ENCODE peak calls at places on chromosomes 16 and 17, in eight cellular contexts. One of them, this sample, is unnamed.

GRCh38 chr16:81639931-81640680 is 139.0 kb upstream of the PLCG2 start:
- DNase-seq in brain microvascular endothelial cell: no peak
- DNase-seq in tibial artery: no peak
- DNase-seq in Peyer's patch: no peak
- DNase-seq in left ventricle myocardium inferior: no peak
- DNase-seq in stomach: no peak
- DNase-seq in A549: no peak
- DNase-seq in IMR-90: peak
- DNase-seq in this sample: no peak

GRCh38 chr16:1819611-1820010 is 7.0 kb downstream of the HAGH start:
- DNase-seq in stomach: no peak
- DNase-seq in brain microvascular endothelial cell: no peak
- DNase-seq in tibial artery: no peak
- DNase-seq in Peyer's patch: no peak
- DNase-seq in IMR-90: no peak
- DNase-seq in left ventricle myocardium inferior: no peak
- DNase-seq in A549: no peak
- DNase-seq in this sample: no peak

GRCh38 chr17:76265624-76266243 is 586 bp downstream of the UBALD2 start:
- DNase-seq in stomach: peak
- DNase-seq in left ventricle myocardium inferior: peak
- DNase-seq in brain microvascular endothelial cell: no peak
- DNase-seq in tibial artery: peak
- DNase-seq in IMR-90: peak
- DNase-seq in A549: no peak
- DNase-seq in Peyer's patch: peak
- DNase-seq in this sample: no peak

GRCh38 chr17:45414997-45415881 is 17.4 kb downstream of the ARHGAP27 start:
- DNase-seq in Peyer's patch: no peak
- DNase-seq in IMR-90: no peak
- DNase-seq in brain microvascular endothelial cell: no peak
- DNase-seq in A549: no peak
- DNase-seq in stomach: no peak
- DNase-seq in tibial artery: no peak
- DNase-seq in left ventricle myocardium inferior: no peak
- DNase-seq in this sample: no peak

GRCh38 chr17:73474370-73474988 is 162.7 kb upstream of the CDC42EP4 start:
- DNase-seq in tibial artery: peak
- DNase-seq in stomach: peak
- DNase-seq in Peyer's patch: no peak
- DNase-seq in left ventricle myocardium inferior: peak
- DNase-seq in brain microvascular endothelial cell: peak
- DNase-seq in A549: peak
- DNase-seq in IMR-90: peak
- DNase-seq in this sample: peak

GRCh38 chr17:56779898-56780777 is 53.6 kb downstream of the C17orf67 start:
- DNase-seq in left ventricle myocardium inferior: peak
- DNase-seq in stomach: peak
- DNase-seq in tibial artery: peak
- DNase-seq in brain microvascular endothelial cell: peak
- DNase-seq in IMR-90: peak
- DNase-seq in Peyer's patch: peak
- DNase-seq in A549: peak
- DNase-seq in this sample: peak

GRCh38 chr16:85465328-85466307 is 147.5 kb upstream of the GSE1 start:
- DNase-seq in stomach: no peak
- DNase-seq in A549: no peak
- DNase-seq in left ventricle myocardium inferior: peak
- DNase-seq in Peyer's patch: no peak
- DNase-seq in brain microvascular endothelial cell: no peak
- DNase-seq in tibial artery: no peak
- DNase-seq in IMR-90: peak
- DNase-seq in this sample: no peak

GRCh38 chr17:2853111-2853721 is 57.0 kb downstream of the RAP1GAP2 start:
- DNase-seq in stomach: peak
- DNase-seq in tibial artery: peak
- DNase-seq in A549: peak
- DNase-seq in IMR-90: peak
- DNase-seq in Peyer's patch: no peak
- DNase-seq in left ventricle myocardium inferior: peak
- DNase-seq in brain microvascular endothelial cell: peak
- DNase-seq in this sample: peak

GRCh38 chr16:50303605-50304466 is 37.5 kb downstream of the ADCY7 start:
- DNase-seq in A549: no peak
- DNase-seq in left ventricle myocardium inferior: no peak
- DNase-seq in brain microvascular endothelial cell: peak
- DNase-seq in tibial artery: peak
- DNase-seq in IMR-90: peak
- DNase-seq in Peyer's patch: no peak
- DNase-seq in stomach: no peak
- DNase-seq in this sample: no peak

GRCh38 chr17:77432791-77433190 is 292.0 kb downstream of the SEC14L1 start:
- DNase-seq in A549: no peak
- DNase-seq in tibial artery: no peak
- DNase-seq in left ventricle myocardium inferior: no peak
- DNase-seq in IMR-90: no peak
- DNase-seq in Peyer's patch: no peak
- DNase-seq in brain microvascular endothelial cell: no peak
- DNase-seq in stomach: no peak
- DNase-seq in this sample: no peak

GRCh38 chr17:50480854-50481490 is 2.3 kb downstream of the RSAD1 start:
- DNase-seq in left ventricle myocardium inferior: no peak
- DNase-seq in IMR-90: no peak
- DNase-seq in stomach: no peak
- DNase-seq in Peyer's patch: no peak
- DNase-seq in brain microvascular endothelial cell: no peak
- DNase-seq in tibial artery: no peak
- DNase-seq in A549: no peak
- DNase-seq in this sample: no peak

GRCh38 chr16:80614908-80615696 is 74.3 kb downstream of the DYNLRB2 start:
- DNase-seq in left ventricle myocardium inferior: no peak
- DNase-seq in IMR-90: peak
- DNase-seq in A549: peak
- DNase-seq in stomach: no peak
- DNase-seq in tibial artery: no peak
- DNase-seq in Peyer's patch: no peak
- DNase-seq in brain microvascular endothelial cell: peak
- DNase-seq in this sample: peak

GRCh38 chr17:81667754-81668153 is 1.2 kb downstream of the CCDC137 start:
- DNase-seq in Peyer's patch: no peak
- DNase-seq in stomach: no peak
- DNase-seq in tibial artery: no peak
- DNase-seq in IMR-90: no peak
- DNase-seq in left ventricle myocardium inferior: no peak
- DNase-seq in brain microvascular endothelial cell: no peak
- DNase-seq in A549: no peak
- DNase-seq in this sample: no peak

GRCh38 chr17:15490634-15491261 is 23.3 kb upstream of the CDRT4 start:
- DNase-seq in Peyer's patch: no peak
- DNase-seq in IMR-90: peak
- DNase-seq in stomach: no peak
- DNase-seq in brain microvascular endothelial cell: peak
- DNase-seq in tibial artery: peak
- DNase-seq in left ventricle myocardium inferior: peak
- DNase-seq in A549: no peak
- DNase-seq in this sample: no peak

GRCh38 chr17:68293490-68294195 is 2.3 kb downstream of the ARSG start:
- DNase-seq in left ventricle myocardium inferior: no peak
- DNase-seq in Peyer's patch: no peak
- DNase-seq in brain microvascular endothelial cell: no peak
- DNase-seq in tibial artery: no peak
- DNase-seq in stomach: no peak
- DNase-seq in IMR-90: no peak
- DNase-seq in A549: no peak
- DNase-seq in this sample: no peak

GRCh38 chr17:68011199-68011665 is 15.0 kb upstream of the C17orf58 start:
- DNase-seq in IMR-90: no peak
- DNase-seq in brain microvascular endothelial cell: no peak
- DNase-seq in Peyer's patch: peak
- DNase-seq in tibial artery: peak
- DNase-seq in stomach: peak
- DNase-seq in left ventricle myocardium inferior: peak
- DNase-seq in A549: peak
- DNase-seq in this sample: peak

GRCh38 chr16:87380875-87381274 is 2.7 kb downstream of the FBXO31 start:
- DNase-seq in IMR-90: peak
- DNase-seq in Peyer's patch: no peak
- DNase-seq in brain microvascular endothelial cell: no peak
- DNase-seq in stomach: no peak
- DNase-seq in left ventricle myocardium inferior: no peak
- DNase-seq in tibial artery: no peak
- DNase-seq in A549: no peak
- DNase-seq in this sample: no peak

GRCh38 chr16:56613706-56614105 is 5.3 kb downstream of the MT2A start:
- DNase-seq in stomach: no peak
- DNase-seq in Peyer's patch: no peak
- DNase-seq in IMR-90: no peak
- DNase-seq in tibial artery: no peak
- DNase-seq in left ventricle myocardium inferior: no peak
- DNase-seq in brain microvascular endothelial cell: no peak
- DNase-seq in A549: no peak
- DNase-seq in this sample: no peak
- H3K27ac ChIP-seq in stomach: no peak
- H3K27ac ChIP-seq in Peyer's patch: no peak
- H3K27ac ChIP-seq in IMR-90: no peak
- H3K27ac ChIP-seq in tibial artery: no peak
- H3K27ac ChIP-seq in left ventricle myocardium inferior: no peak
- H3K27ac ChIP-seq in brain microvascular endothelial cell: peak
- H3K27ac ChIP-seq in A549: no peak
- H3K27ac ChIP-seq in this sample: no peak

DNA sequence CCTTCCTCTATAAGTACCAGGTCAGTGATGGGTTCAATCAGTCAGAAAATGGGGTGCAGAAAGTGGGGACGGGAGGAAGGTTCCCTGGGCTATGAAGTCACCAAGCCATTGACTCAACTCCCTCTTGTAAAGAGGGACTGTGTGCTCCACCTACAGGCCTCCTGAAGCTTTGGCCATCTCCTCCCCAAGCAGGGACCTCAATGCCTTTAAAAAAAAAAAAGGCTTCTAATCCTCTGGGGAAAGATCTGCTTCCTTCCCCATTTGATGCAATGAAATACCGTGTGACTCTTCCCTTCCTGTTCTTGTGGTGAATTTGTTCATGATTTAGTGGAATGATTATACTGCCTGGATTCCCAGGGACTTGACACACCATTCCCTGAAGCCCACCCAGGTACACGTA is 30.8 kb downstream of the VWA3A start:
- DNase-seq in left ventricle myocardium inferior: no peak
- DNase-seq in A549: peak
- DNase-seq in stomach: no peak
- DNase-seq in brain microvascular endothelial cell: no peak
- DNase-seq in Peyer's patch: no peak
- DNase-seq in tibial artery: no peak
- DNase-seq in IMR-90: no peak
- DNase-seq in this sample: no peak
- TF ChIP-seq CTCF in left ventricle myocardium inferior: no peak
- TF ChIP-seq CTCF in A549: no peak
- TF ChIP-seq CTCF in stomach: no peak
- TF ChIP-seq CTCF in brain microvascular endothelial cell: peak
- TF ChIP-seq CTCF in Peyer's patch: no peak
- TF ChIP-seq CTCF in tibial artery: no peak
- TF ChIP-seq CTCF in IMR-90: no peak
- TF ChIP-seq CTCF in this sample: no peak

GRCh38 chr17:27518048-27518447 is 61.8 kb downstream of the KSR1 start:
- DNase-seq in left ventricle myocardium inferior: no peak
- DNase-seq in A549: no peak
- DNase-seq in stomach: no peak
- DNase-seq in tibial artery: no peak
- DNase-seq in IMR-90: no peak
- DNase-seq in brain microvascular endothelial cell: no peak
- DNase-seq in Peyer's patch: no peak
- DNase-seq in this sample: no peak

GRCh38 chr17:27520571-27521185 is 64.4 kb downstream of the KSR1 start:
- DNase-seq in Peyer's patch: no peak
- DNase-seq in left ventricle myocardium inferior: no peak
- DNase-seq in brain microvascular endothelial cell: no peak
- DNase-seq in tibial artery: no peak
- DNase-seq in IMR-90: no peak
- DNase-seq in A549: no peak
- DNase-seq in stomach: no peak
- DNase-seq in this sample: no peak

GRCh38 chr17:27519550-27519949 is 63.3 kb downstream of the KSR1 start:
- DNase-seq in Peyer's patch: no peak
- DNase-seq in stomach: no peak
- DNase-seq in left ventricle myocardium inferior: no peak
- DNase-seq in A549: no peak
- DNase-seq in brain microvascular endothelial cell: no peak
- DNase-seq in IMR-90: no peak
- DNase-seq in tibial artery: no peak
- DNase-seq in this sample: no peak

GRCh38 chr17:27521281-27522027 is 65.2 kb downstream of the KSR1 start:
- DNase-seq in A549: no peak
- DNase-seq in stomach: no peak
- DNase-seq in IMR-90: no peak
- DNase-seq in Peyer's patch: no peak
- DNase-seq in left ventricle myocardium inferior: no peak
- DNase-seq in tibial artery: no peak
- DNase-seq in brain microvascular endothelial cell: no peak
- DNase-seq in this sample: no peak

DNA sequence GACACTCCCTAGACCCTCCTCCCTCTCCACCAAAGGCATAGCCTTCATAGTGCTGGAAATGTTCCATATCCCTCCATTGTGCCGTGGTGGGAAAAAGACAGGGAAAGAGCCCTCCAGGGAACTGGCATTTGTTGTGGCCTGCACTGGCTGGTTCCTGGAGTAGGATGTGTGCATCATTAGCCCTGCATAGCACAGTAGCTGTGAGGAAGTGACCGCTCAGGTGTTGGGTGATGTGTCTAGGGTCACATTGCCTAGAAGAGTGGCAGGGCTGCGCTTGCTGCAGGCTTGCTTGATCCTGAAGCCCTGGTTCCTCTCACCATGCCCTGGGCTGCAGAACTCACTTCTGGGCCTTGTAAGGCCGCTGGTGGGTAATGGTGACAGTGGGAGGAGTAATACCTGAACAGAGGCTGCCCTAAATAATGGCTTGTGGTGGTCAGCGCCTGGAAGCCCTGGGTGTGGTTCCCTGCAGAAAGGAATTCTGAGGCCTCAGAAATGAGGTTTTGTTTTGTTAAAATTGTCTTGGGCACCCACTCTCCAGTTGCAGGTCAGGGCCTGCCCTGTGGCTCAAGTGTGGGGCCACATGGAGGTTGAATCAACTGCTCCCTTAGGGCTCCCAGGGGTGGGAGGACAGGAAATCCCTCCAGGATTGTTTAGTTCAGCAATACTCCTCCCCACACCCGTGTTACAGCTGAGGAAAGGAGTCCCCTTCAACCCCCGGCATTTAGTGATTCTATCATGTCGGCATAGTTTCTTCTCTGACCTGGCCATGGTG is 62.7 kb downstream of the KSR1 start:
- DNase-seq in Peyer's patch: no peak
- DNase-seq in A549: no peak
- DNase-seq in brain microvascular endothelial cell: no peak
- DNase-seq in IMR-90: no peak
- DNase-seq in stomach: no peak
- DNase-seq in left ventricle myocardium inferior: no peak
- DNase-seq in tibial artery: no peak
- DNase-seq in this sample: peak
- H3K27ac ChIP-seq in Peyer's patch: no peak
- H3K27ac ChIP-seq in A549: no peak
- H3K27ac ChIP-seq in brain microvascular endothelial cell: no peak
- H3K27ac ChIP-seq in IMR-90: no peak
- H3K27ac ChIP-seq in stomach: peak
- H3K27ac ChIP-seq in left ventricle myocardium inferior: no peak
- H3K27ac ChIP-seq in tibial artery: no peak
- H3K27ac ChIP-seq in this sample: peak

GRCh38 chr17:39938140-39938869 is 10.8 kb downstream of the LRRC3C start:
- DNase-seq in stomach: no peak
- DNase-seq in Peyer's patch: no peak
- DNase-seq in tibial artery: no peak
- DNase-seq in A549: no peak
- DNase-seq in brain microvascular endothelial cell: no peak
- DNase-seq in left ventricle myocardium inferior: no peak
- DNase-seq in IMR-90: no peak
- DNase-seq in this sample: no peak
- TF ChIP-seq CTCF in stomach: no peak
- TF ChIP-seq CTCF in Peyer's patch: no peak
- TF ChIP-seq CTCF in tibial artery: no peak
- TF ChIP-seq CTCF in A549: no peak
- TF ChIP-seq CTCF in brain microvascular endothelial cell: no peak
- TF ChIP-seq CTCF in left ventricle myocardium inferior: no peak
- TF ChIP-seq CTCF in IMR-90: no peak
- TF ChIP-seq CTCF in this sample: no peak